ENCODE peak calls at places on chromosomes 1 and 21, in four cellular contexts. One of them, this sample, is unnamed.

GRCh38 chr1:115457295-115457694 is 119.2 kb upstream of the NGF start:
- DNase-seq in NB4: no peak
- DNase-seq in A549: no peak
- DNase-seq in WTC11: no peak
- DNase-seq in this sample: no peak

GRCh38 chr1:37410080-37410479 is 64.3 kb upstream of the ZC3H12A start:
- DNase-seq in WTC11: no peak
- DNase-seq in NB4: no peak
- DNase-seq in A549: no peak
- DNase-seq in this sample: no peak

GRCh38 chr1:209835782-209836298 is 8.1 kb downstream of the UTP25 start:
- DNase-seq in NB4: no peak
- DNase-seq in A549: no peak
- DNase-seq in WTC11: no peak
- DNase-seq in this sample: no peak

GRCh38 chr1:47241114-47242113 is 9.4 kb upstream of the TAL1 start:
- DNase-seq in WTC11: no peak
- DNase-seq in NB4: no peak
- DNase-seq in A549: no peak
- DNase-seq in this sample: no peak

GRCh38 chr1:211935448-211935970 is 99.8 kb downstream of the INTS7 start:
- DNase-seq in A549: no peak
- DNase-seq in WTC11: no peak
- DNase-seq in NB4: no peak
- DNase-seq in this sample: no peak

GRCh38 chr1:110339427-110340206 is 440 bp downstream of the RBM15 start:
- DNase-seq in NB4: peak
- DNase-seq in WTC11: peak
- DNase-seq in A549: peak
- DNase-seq in this sample: peak

GRCh38 chr1:233081686-233082085 is 131.3 kb downstream of the NTPCR start:
- DNase-seq in WTC11: no peak
- DNase-seq in NB4: peak
- DNase-seq in A549: no peak
- DNase-seq in this sample: peak

GRCh38 chr1:150976879-150977694 is 2.5 kb upstream of the CERS2 start:
- DNase-seq in A549: peak
- DNase-seq in WTC11: peak
- DNase-seq in NB4: peak
- DNase-seq in this sample: no peak

GRCh38 chr1:38175062-38175461 is 128.5 kb upstream of the POU3F1 start:
- DNase-seq in NB4: no peak
- DNase-seq in A549: no peak
- DNase-seq in WTC11: no peak
- DNase-seq in this sample: no peak

GRCh38 chr1:39238476-39238875 is 34.0 kb downstream of the MACF1 start:
- DNase-seq in WTC11: no peak
- DNase-seq in NB4: no peak
- DNase-seq in A549: no peak
- DNase-seq in this sample: no peak

GRCh38 chr21:32389337-32390015 is 3.3 kb downstream of the URB1 start:
- DNase-seq in WTC11: no peak
- DNase-seq in NB4: no peak
- DNase-seq in A549: no peak
- DNase-seq in this sample: no peak

GRCh38 chr1:100627018-100627716 is 89.2 kb downstream of the GPR88 start:
- DNase-seq in NB4: peak
- DNase-seq in A549: no peak
- DNase-seq in WTC11: no peak
- DNase-seq in this sample: no peak

GRCh38 chr1:40704817-40705733 is 13.6 kb downstream of the NFYC start:
- DNase-seq in NB4: no peak
- DNase-seq in A549: no peak
- DNase-seq in WTC11: no peak
- DNase-seq in this sample: no peak

GRCh38 chr1:87977145-87977544 is 648.5 kb downstream of the LMO4 start:
- DNase-seq in NB4: no peak
- DNase-seq in A549: no peak
- DNase-seq in WTC11: no peak
- DNase-seq in this sample: no peak

GRCh38 chr21:46152939-46153258 is 2.5 kb downstream of the FTCD start:
- DNase-seq in WTC11: no peak
- DNase-seq in NB4: no peak
- DNase-seq in A549: no peak
- DNase-seq in this sample: no peak

GRCh38 chr1:201025571-201026002 is 2.1 kb upstream of the KIF21B start:
- DNase-seq in NB4: peak
- DNase-seq in WTC11: peak
- DNase-seq in A549: peak
- DNase-seq in this sample: no peak

GRCh38 chr1:182350839-182351238 is 40.8 kb downstream of the GLUL start:
- DNase-seq in A549: no peak
- DNase-seq in NB4: no peak
- DNase-seq in WTC11: no peak
- DNase-seq in this sample: no peak

GRCh38 chr21:42233067-42233981 is 14.4 kb downstream of the ABCG1 start:
- DNase-seq in WTC11: peak
- DNase-seq in A549: no peak
- DNase-seq in NB4: peak
- DNase-seq in this sample: peak

GRCh38 chr1:227793948-227794812 is 21.3 kb upstream of the PRSS38 start:
- DNase-seq in WTC11: peak
- DNase-seq in NB4: no peak
- DNase-seq in A549: no peak
- DNase-seq in this sample: peak

GRCh38 chr21:34701726-34702125 is 32.9 kb downstream of the CLIC6 start:
- DNase-seq in NB4: no peak
- DNase-seq in WTC11: no peak
- DNase-seq in A549: no peak
- DNase-seq in this sample: no peak

GRCh38 chr1:170881268-170882265 is 53.8 kb upstream of the MROH9 start:
- DNase-seq in WTC11: no peak
- DNase-seq in NB4: peak
- DNase-seq in A549: no peak
- DNase-seq in this sample: no peak

GRCh38 chr1:180117764-180118116 is 36.9 kb upstream of the QSOX1 start:
- DNase-seq in WTC11: no peak
- DNase-seq in A549: peak
- DNase-seq in NB4: no peak
- DNase-seq in this sample: no peak

GRCh38 chr1:237999426-238000052 is 108.8 kb upstream of the ZP4 start:
- DNase-seq in WTC11: no peak
- DNase-seq in A549: no peak
- DNase-seq in NB4: no peak
- DNase-seq in this sample: no peak

GRCh38 chr21:45560106-45561021 is 18.1 kb upstream of the SLC19A1 start:
- DNase-seq in WTC11: no peak
- DNase-seq in NB4: no peak
- DNase-seq in A549: no peak
- DNase-seq in this sample: no peak

GRCh38 chr1:152244576-152244975 is 20.6 kb upstream of the HRNR start:
- DNase-seq in NB4: no peak
- DNase-seq in WTC11: no peak
- DNase-seq in A549: no peak
- DNase-seq in this sample: no peak

GRCh38 chr1:161241682-161242081 is 3.7 kb upstream of the NR1I3 start:
- DNase-seq in NB4: peak
- DNase-seq in A549: no peak
- DNase-seq in WTC11: no peak
- DNase-seq in this sample: no peak

GRCh38 chr1:36248250-36248894 is 24.1 kb downstream of the THRAP3 start:
- DNase-seq in A549: peak
- DNase-seq in NB4: peak
- DNase-seq in WTC11: no peak
- DNase-seq in this sample: no peak
- TF ChIP-seq MAX in A549: peak
- TF ChIP-seq MAX in NB4: peak
- TF ChIP-seq MAX in WTC11: no peak
- TF ChIP-seq MAX in this sample: no peak

GRCh38 chr1:8667869-8668595 is 149.4 kb downstream of the RERE start:
- DNase-seq in A549: no peak
- DNase-seq in WTC11: no peak
- DNase-seq in NB4: no peak
- DNase-seq in this sample: no peak
- TF ChIP-seq MAX in A549: no peak
- TF ChIP-seq MAX in WTC11: no peak
- TF ChIP-seq MAX in NB4: no peak
- TF ChIP-seq MAX in this sample: no peak

GRCh38 chr1:231422798-231423309 is 767 bp upstream of the EGLN1 start:
- DNase-seq in WTC11: no peak
- DNase-seq in NB4: no peak
- DNase-seq in A549: no peak
- DNase-seq in this sample: no peak

GRCh38 chr1:231420959-231421615 is 1.0 kb downstream of the EGLN1 start:
- DNase-seq in A549: no peak
- DNase-seq in WTC11: peak
- DNase-seq in NB4: peak
- DNase-seq in this sample: peak

GRCh38 chr1:231420299-231420958 is 1.7 kb downstream of the EGLN1 start:
- DNase-seq in WTC11: no peak
- DNase-seq in NB4: peak
- DNase-seq in A549: no peak
- DNase-seq in this sample: peak

GRCh38 chr1:231421971-231422797 is at the start of gene EGLN1:
- DNase-seq in NB4: peak
- DNase-seq in A549: peak
- DNase-seq in WTC11: peak
- DNase-seq in this sample: peak

GRCh38 chr1:231421616-231421970 is 494 bp downstream of the EGLN1 start:
- DNase-seq in A549: no peak
- DNase-seq in WTC11: no peak
- DNase-seq in NB4: no peak
- DNase-seq in this sample: no peak
- TF ChIP-seq MAX in A549: no peak
- TF ChIP-seq MAX in WTC11: no peak
- TF ChIP-seq MAX in NB4: no peak
- TF ChIP-seq MAX in this sample: no peak

DNA sequence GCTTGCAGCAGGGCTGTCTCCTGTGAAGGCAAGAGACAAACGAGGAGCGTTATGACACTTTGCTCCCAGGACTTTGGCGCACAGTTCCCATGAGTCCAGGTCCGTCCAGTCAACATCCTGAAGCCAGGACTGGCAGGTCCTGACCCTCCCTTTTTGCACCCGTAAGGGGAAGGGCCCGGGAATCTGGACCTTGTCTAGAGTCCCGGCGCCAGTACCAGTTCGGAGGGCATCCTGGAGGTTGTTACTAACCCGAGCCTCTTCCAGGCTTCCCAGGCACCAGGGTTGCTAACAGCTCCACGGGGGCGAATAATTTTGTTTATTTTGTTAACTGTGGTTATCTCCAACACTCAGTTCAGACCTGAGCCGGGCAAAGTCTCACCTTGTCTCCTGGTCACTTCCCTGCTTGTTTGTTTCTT is 681 bp upstream of the RWDD3 start:
- DNase-seq in WTC11: no peak
- DNase-seq in A549: peak
- DNase-seq in NB4: no peak
- DNase-seq in this sample: peak
- TF ChIP-seq MAX in WTC11: peak
- TF ChIP-seq MAX in A549: no peak
- TF ChIP-seq MAX in NB4: no peak
- TF ChIP-seq MAX in this sample: no peak

GRCh38 chr1:29599826-29600225 is 363.5 kb downstream of the PTPRU start:
- DNase-seq in NB4: no peak
- DNase-seq in A549: no peak
- DNase-seq in WTC11: no peak
- DNase-seq in this sample: no peak
- TF ChIP-seq MAX in NB4: no peak
- TF ChIP-seq MAX in A549: no peak
- TF ChIP-seq MAX in WTC11: no peak
- TF ChIP-seq MAX in this sample: no peak

GRCh38 chr1:29017975-29018712 is 103.8 kb downstream of the EPB41 start:
- DNase-seq in NB4: no peak
- DNase-seq in A549: no peak
- DNase-seq in WTC11: no peak
- DNase-seq in this sample: no peak

GRCh38 chr1:29017235-29017634 is 102.9 kb downstream of the EPB41 start:
- DNase-seq in NB4: no peak
- DNase-seq in A549: no peak
- DNase-seq in WTC11: no peak
- DNase-seq in this sample: no peak

GRCh38 chr1:29022615-29023014 is 101.1 kb downstream of the TMEM200B start:
- DNase-seq in WTC11: no peak
- DNase-seq in A549: no peak
- DNase-seq in NB4: no peak
- DNase-seq in this sample: no peak
- TF ChIP-seq MAX in WTC11: no peak
- TF ChIP-seq MAX in A549: no peak
- TF ChIP-seq MAX in NB4: no peak
- TF ChIP-seq MAX in this sample: no peak

This sample was measured in SK-N-SH.